ENCODE peak calls at places on chromosomes 1 and 21, in nine cellular contexts. P is activated CD8-positive, alpha-beta memory T cell treated with anti-CD3 and anti-CD28 coated beads for 1 hour; K is HuH-7.5; Q is HT1080; V is NCI-H510A treated with DMSO at 0.1 percent for 48 hours; A is posterior cingulate gyrus; S is adrenal gland; C is stimulated activated CD4-positive, alpha-beta T cell treated with anti-CD3 and anti-CD28 coated beads, Interleukin-12 subunit alpha, Interleukin-12 subunit beta, amount 100 ng/mL, for 4 hours; B is NCI-H2227 treated with DMSO at 0.1 percent for 48 hours. L is an unnamed sample.

GRCh38 chr1:61397915-61398314 is 315.6 kb downstream of the NFIA start:
- DNase-seq in P (no peak), K (no peak), Q (peak), V (no peak), A (no peak), S (no peak), C (no peak), B (no peak), L (no peak)

GRCh38 chr1:9252999-9253398 is 18.4 kb downstream of the H6PD start:
- DNase-seq in P (no peak), K (no peak), Q (no peak), V (no peak), A (no peak), S (peak), C (no peak), B (peak), L (no peak)

GRCh38 chr1:16318544-16318943 is 33.7 kb downstream of the FBXO42 start:
- DNase-seq in P (no peak), K (no peak), Q (no peak), V (no peak), A (no peak), S (peak), C (no peak), B (no peak), L (peak)

GRCh38 chr1:225318706-225319575 is 108.9 kb downstream of the LBR start:
- DNase-seq in P (no peak), K (peak), Q (peak), V (peak), A (no peak), S (peak), C (no peak), B (peak), L (no peak)

GRCh38 chr1:23362218-23362713 is 7.4 kb downstream of the ZNF436 start:
- DNase-seq in P (no peak), K (no peak), Q (no peak), V (no peak), A (no peak), S (no peak), C (no peak), B (no peak), L (no peak)

GRCh38 chr1:58896211-58897183 is 112.7 kb upstream of the JUN start:
- DNase-seq in P (no peak), K (no peak), Q (no peak), V (peak), A (no peak), S (peak), C (no peak), B (no peak), L (peak)

GRCh38 chr1:235617808-235618207 is 31.8 kb downstream of the GNG4 start:
- DNase-seq in P (no peak), K (no peak), Q (no peak), V (no peak), A (no peak), S (no peak), C (no peak), B (no peak), L (no peak)

GRCh38 chr1:156123356-156124196 is 9.1 kb downstream of the LMNA start:
- DNase-seq in P (no peak), K (no peak), Q (peak), V (peak), A (peak), S (peak), C (peak), B (peak), L (peak)

GRCh38 chr1:242449211-242449610 is 75.3 kb downstream of the PLD5 start:
- DNase-seq in P (no peak), K (no peak), Q (no peak), V (no peak), A (no peak), S (no peak), C (no peak), B (peak), L (no peak)

GRCh38 chr1:14345925-14346550 is 252.4 kb upstream of the KAZN start:
- DNase-seq in P (no peak), K (no peak), Q (peak), V (no peak), A (no peak), S (peak), C (no peak), B (no peak), L (no peak)

GRCh38 chr1:8197493-8198282 is 120.2 kb upstream of the SLC45A1 start:
- DNase-seq in P (no peak), K (no peak), Q (peak), V (peak), A (no peak), S (peak), C (no peak), B (no peak), L (no peak)

GRCh38 chr1:159798893-159799292 is 3.3 kb upstream of the FCRL6 start:
- DNase-seq in P (no peak), K (peak), Q (peak), V (peak), A (no peak), S (peak), C (peak), B (peak), L (no peak)

GRCh38 chr21:38950388-38951094 is 144.8 kb downstream of the ETS2 start:
- DNase-seq in P (no peak), K (no peak), Q (no peak), V (peak), A (no peak), S (no peak), C (no peak), B (no peak), L (no peak)

GRCh38 chr1:58477390-58477789 is 69.1 kb downstream of the OMA1 start:
- DNase-seq in P (no peak), K (no peak), Q (peak), V (no peak), A (no peak), S (no peak), C (no peak), B (no peak), L (no peak)

GRCh38 chr1:160544647-160545046 is 21.6 kb upstream of the SLAMF6 start:
- DNase-seq in P (no peak), K (no peak), Q (no peak), V (no peak), A (no peak), S (no peak), C (no peak), B (no peak), L (no peak)

GRCh38 chr1:115429242-115429641 is 91.2 kb upstream of the NGF start:
- DNase-seq in P (no peak), K (no peak), Q (peak), V (no peak), A (no peak), S (no peak), C (no peak), B (no peak), L (no peak)

GRCh38 chr1:183318433-183318832 is 99.7 kb downstream of the NMNAT2 start:
- DNase-seq in P (no peak), K (peak), Q (peak), V (no peak), A (no peak), S (peak), C (no peak), B (no peak), L (peak)

GRCh38 chr1:20439282-20439681 is 46.7 kb downstream of the CAMK2N1 start:
- DNase-seq in P (no peak), K (no peak), Q (peak), V (no peak), A (no peak), S (no peak), C (no peak), B (no peak), L (no peak)

GRCh38 chr1:19309123-19309813 is 2.7 kb downstream of the AKR7A2 start:
- DNase-seq in P (no peak), K (no peak), Q (peak), V (no peak), A (no peak), S (no peak), C (no peak), B (no peak), L (no peak)

GRCh38 chr21:21971384-21971783 is 973.2 kb downstream of the NCAM2 start:
- DNase-seq in P (no peak), K (no peak), Q (no peak), V (no peak), A (no peak), S (no peak), C (no peak), B (peak), L (no peak)

GRCh38 chr1:41357451-41358151 is 3.6 kb upstream of the FOXO6 start:
- DNase-seq in P (no peak), K (no peak), Q (peak), V (no peak), A (no peak), S (no peak), C (no peak), B (no peak), L (peak)

GRCh38 chr1:100736766-100737165 is 17.2 kb downstream of the VCAM1 start:
- DNase-seq in P (no peak), K (no peak), Q (peak), V (peak), A (no peak), S (no peak), C (no peak), B (no peak), L (no peak)

GRCh38 chr1:5428391-5428790 is 563.8 kb downstream of the NPHP4 start:
- DNase-seq in P (no peak), K (no peak), Q (no peak), V (no peak), A (no peak), S (no peak), C (no peak), B (no peak), L (no peak)

GRCh38 chr1:12157366-12158231 is 9.2 kb upstream of the TNFRSF1B start:
- DNase-seq in P (no peak), K (no peak), Q (no peak), V (no peak), A (no peak), S (no peak), C (no peak), B (no peak), L (no peak)

GRCh38 chr1:1732381-1732780 is 8.2 kb upstream of the CDK11A start:
- DNase-seq in P (no peak), K (no peak), Q (no peak), V (no peak), A (no peak), S (no peak), C (no peak), B (no peak), L (no peak)

GRCh38 chr1:93061895-93062792 is 16.9 kb upstream of the MTF2 start:
- DNase-seq in P (no peak), K (no peak), Q (peak), V (peak), A (no peak), S (peak), C (peak), B (no peak), L (no peak)

GRCh38 chr1:183070923-183071618 is 47.9 kb downstream of the LAMC1 start:
- DNase-seq in P (no peak), K (no peak), Q (peak), V (no peak), A (no peak), S (no peak), C (no peak), B (no peak), L (no peak)

GRCh38 chr1:25524568-25525359 is 18.6 kb upstream of the LDLRAP1 start:
- DNase-seq in P (no peak), K (no peak), Q (no peak), V (no peak), A (no peak), S (no peak), C (no peak), B (no peak), L (no peak)

GRCh38 chr1:26145041-26145959 is 13.6 kb upstream of the FAM110D start:
- DNase-seq in P (peak), K (peak), Q (peak), V (peak), A (peak), S (peak), C (peak), B (peak), L (peak)

GRCh38 chr1:51535006-51535592 is 16.0 kb upstream of the EPS15 start:
- DNase-seq in P (no peak), K (peak), Q (peak), V (peak), A (peak), S (peak), C (peak), B (peak), L (peak)

GRCh38 chr21:46057111-46057709 is 40.7 kb upstream of the COL6A2 start:
- DNase-seq in P (no peak), K (no peak), Q (no peak), V (no peak), A (no peak), S (no peak), C (peak), B (no peak), L (no peak)

GRCh38 chr1:113219377-113219776 is 146.4 kb downstream of the LRIG2 start:
- DNase-seq in P (no peak), K (no peak), Q (no peak), V (no peak), A (no peak), S (no peak), C (no peak), B (no peak), L (no peak)

GRCh38 chr1:187032316-187032981 is 203.7 kb downstream of the PLA2G4A start:
- DNase-seq in P (no peak), K (no peak), Q (no peak), V (no peak), A (no peak), S (no peak), C (no peak), B (no peak), L (no peak)

GRCh38 chr1:111369177-111369576 is 58.4 kb downstream of the OVGP1 start:
- DNase-seq in P (no peak), K (no peak), Q (peak), V (no peak), A (no peak), S (no peak), C (no peak), B (no peak), L (no peak)

GRCh38 chr21:45236481-45236880 is 51.2 kb downstream of the POFUT2 start:
- DNase-seq in P (no peak), K (no peak), Q (peak), V (no peak), A (no peak), S (no peak), C (no peak), B (no peak), L (no peak)

GRCh38 chr1:15178571-15179484 is 25.3 kb downstream of the TMEM51 start:
- DNase-seq in P (no peak), K (no peak), Q (peak), V (peak), A (no peak), S (peak), C (no peak), B (no peak), L (no peak)

GRCh38 chr1:193058529-193059281 is 455 bp downstream of the UCHL5 start:
- DNase-seq in P (no peak), K (no peak), Q (peak), V (peak), A (no peak), S (peak), C (peak), B (peak), L (peak)

GRCh38 chr1:55988963-55989452 is 590.4 kb downstream of the PLPP3 start:
- DNase-seq in P (no peak), K (no peak), Q (no peak), V (no peak), A (no peak), S (no peak), C (no peak), B (no peak), L (no peak)

GRCh38 chr1:40748841-40749718 is 34.5 kb upstream of the KCNQ4 start:
- DNase-seq in P (no peak), K (no peak), Q (no peak), V (no peak), A (no peak), S (no peak), C (no peak), B (no peak), L (no peak)

L was measured in heart left ventricle.